ENCODE peak calls at places on chromosome 20, in six cellular contexts. Z is HFFc6, A is endothelial cell of umbilical vein, W is heart right ventricle, X is AG09319, U is upper lobe of right lung. D is an unnamed sample.

GRCh38 chr20:31719644-31720485 is 2.8 kb downstream of the BCL2L1 start:
- DNase-seq in W (no peak), A (no peak), Z (peak; percentile 27), U (no peak), X (no peak), D (no peak)

GRCh38 chr20:1983311-1983710 is 10.5 kb downstream of the PDYN start:
- DNase-seq in U (no peak), A (no peak), Z (no peak), W (no peak), X (no peak), D (no peak)

GRCh38 chr20:47784599-47785320 is 521 bp downstream of the SULF2 start:
- DNase-seq in Z (no peak), A (peak; percentile 47), X (no peak), U (no peak), W (peak; percentile 51), D (no peak)

GRCh38 chr20:37937686-37938085 is 34.8 kb downstream of the VSTM2L start:
- DNase-seq in W (no peak), X (no peak), A (no peak), Z (no peak), U (no peak), D (no peak)

GRCh38 chr20:61756446-61756845 is 309.2 kb downstream of the TAF4 start:
- DNase-seq in W (no peak), U (no peak), Z (no peak), A (no peak), X (no peak), D (no peak)

GRCh38 chr20:16387661-16388060 is 185.6 kb downstream of the KIF16B start:
- DNase-seq in A (no peak), Z (no peak), W (no peak), U (no peak), X (no peak), D (no peak)

GRCh38 chr20:17605131-17605660 is 35.3 kb downstream of the DSTN start:
- DNase-seq in X (no peak), W (no peak), Z (no peak), U (no peak), A (no peak), D (no peak)

GRCh38 chr20:32213870-32214269 is 6.2 kb downstream of the POFUT1 start:
- DNase-seq in U (no peak), Z (no peak), W (no peak), A (no peak), X (no peak), D (no peak)

GRCh38 chr20:50958733-50959542 is at the start of gene MOCS3:
- DNase-seq in W (peak; percentile 72), X (peak; percentile 83), U (peak; percentile 85), Z (peak; percentile 88), A (peak; percentile 94), D (peak; percentile 61)

GRCh38 chr20:33689973-33690372 is 3.8 kb upstream of the E2F1 start:
- DNase-seq in Z (no peak), A (peak; percentile 72), U (no peak), X (no peak), W (no peak), D (no peak)

GRCh38 chr20:46243707-46244628 is 64.3 kb downstream of the CDH22 start:
- DNase-seq in Z (no peak), A (no peak), X (no peak), W (no peak), U (no peak), D (no peak)

GRCh38 chr20:62446398-62446985 is 19.2 kb upstream of the RBBP8NL start:
- DNase-seq in A (no peak), Z (no peak), W (no peak), U (no peak), X (no peak), D (no peak)

GRCh38 chr20:49510562-49511117 is 28.2 kb upstream of the KCNB1 start:
- DNase-seq in U (peak; percentile 67), Z (peak; percentile 86), A (no peak), W (peak; percentile 59), X (peak; percentile 81), D (no peak)

GRCh38 chr20:54061106-54061881 is 9.1 kb downstream of the BCAS1 start:
- DNase-seq in U (no peak), Z (no peak), A (no peak), W (no peak), X (no peak), D (no peak)

GRCh38 chr20:54063998-54064676 is 6.3 kb downstream of the BCAS1 start:
- DNase-seq in A (no peak), Z (no peak), W (no peak), X (no peak), U (no peak), D (peak; percentile 23)

GRCh38 chr20:54064939-54065338 is 5.5 kb downstream of the BCAS1 start:
- DNase-seq in U (no peak), W (no peak), A (no peak), Z (no peak), X (no peak), D (no peak)

GRCh38 chr20:54063580-54063979 is 6.8 kb downstream of the BCAS1 start:
- DNase-seq in U (no peak), W (no peak), Z (no peak), A (no peak), X (no peak), D (no peak)

DNA sequence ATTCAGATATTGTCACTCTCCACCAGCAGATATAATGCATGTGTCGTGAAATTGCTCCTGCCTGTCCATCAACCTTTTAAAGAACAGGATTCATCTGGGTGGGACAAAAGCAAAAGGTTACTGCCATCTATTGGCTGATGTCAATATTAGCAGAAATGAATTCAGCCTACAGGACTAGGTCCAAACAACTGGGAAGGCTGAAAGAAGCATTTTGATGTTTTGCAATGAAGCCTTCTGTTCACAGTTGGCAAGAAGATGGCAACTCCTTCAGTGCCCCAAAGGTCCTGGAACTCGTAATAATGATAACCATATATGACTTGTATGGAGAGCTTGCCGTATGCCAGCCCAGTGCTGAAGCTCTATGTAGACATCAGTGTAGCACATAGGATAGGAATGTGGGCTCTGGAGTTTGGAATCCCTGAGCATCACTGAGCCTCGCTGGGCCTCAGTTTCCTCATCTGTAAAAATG is 7.5 kb downstream of the BCAS1 start:
- DNase-seq in U (no peak), Z (peak; percentile 48), A (peak; percentile 35), W (no peak), X (no peak), D (no peak)
- TF ChIP-seq CTCF in U (peak; percentile 60), Z (peak; percentile 79), A (peak; percentile 40), W (peak; percentile 14), X (peak; percentile 63), D (no peak)

GRCh38 chr20:63693079-63693974 is 3.1 kb upstream of the TNFRSF6B start:
- DNase-seq in U (no peak), X (no peak), A (no peak), Z (no peak), W (peak; percentile 14), D (no peak)

GRCh38 chr20:63690898-63691710 is 5.3 kb upstream of the TNFRSF6B start:
- DNase-seq in X (no peak), U (peak; percentile 66), A (no peak), W (no peak), Z (no peak), D (no peak)

GRCh38 chr20:63693975-63694595 is 2.4 kb upstream of the TNFRSF6B start:
- DNase-seq in W (peak; percentile 11), A (no peak), X (no peak), Z (no peak), U (no peak), D (no peak)

GRCh38 chr20:63691711-63692435 is 4.6 kb upstream of the TNFRSF6B start:
- DNase-seq in Z (no peak), W (peak; percentile 4), U (no peak), A (no peak), X (no peak), D (no peak)

GRCh38 chr20:63692436-63693078 is 3.9 kb upstream of the TNFRSF6B start:
- DNase-seq in W (peak; percentile 18), Z (peak; percentile 20), A (no peak), X (no peak), U (no peak), D (no peak)
- TF ChIP-seq CTCF in W (no peak), Z (peak; percentile 18), A (no peak), X (no peak), U (no peak), D (no peak)

GRCh38 chr20:57007171-57007540 is 259.3 kb downstream of the BMP7 start:
- DNase-seq in A (no peak), W (no peak), X (no peak), U (no peak), Z (no peak), D (no peak)

GRCh38 chr20:57005146-57005933 is 261.1 kb downstream of the BMP7 start:
- DNase-seq in W (no peak), Z (no peak), U (no peak), A (no peak), X (no peak), D (no peak)

GRCh38 chr20:57004416-57004815 is 262.0 kb downstream of the BMP7 start:
- DNase-seq in W (no peak), A (no peak), X (no peak), Z (no peak), U (no peak), D (no peak)

GRCh38 chr20:57008217-57008616 is 258.2 kb downstream of the BMP7 start:
- DNase-seq in Z (no peak), W (no peak), U (no peak), X (no peak), A (no peak), D (no peak)

DNA sequence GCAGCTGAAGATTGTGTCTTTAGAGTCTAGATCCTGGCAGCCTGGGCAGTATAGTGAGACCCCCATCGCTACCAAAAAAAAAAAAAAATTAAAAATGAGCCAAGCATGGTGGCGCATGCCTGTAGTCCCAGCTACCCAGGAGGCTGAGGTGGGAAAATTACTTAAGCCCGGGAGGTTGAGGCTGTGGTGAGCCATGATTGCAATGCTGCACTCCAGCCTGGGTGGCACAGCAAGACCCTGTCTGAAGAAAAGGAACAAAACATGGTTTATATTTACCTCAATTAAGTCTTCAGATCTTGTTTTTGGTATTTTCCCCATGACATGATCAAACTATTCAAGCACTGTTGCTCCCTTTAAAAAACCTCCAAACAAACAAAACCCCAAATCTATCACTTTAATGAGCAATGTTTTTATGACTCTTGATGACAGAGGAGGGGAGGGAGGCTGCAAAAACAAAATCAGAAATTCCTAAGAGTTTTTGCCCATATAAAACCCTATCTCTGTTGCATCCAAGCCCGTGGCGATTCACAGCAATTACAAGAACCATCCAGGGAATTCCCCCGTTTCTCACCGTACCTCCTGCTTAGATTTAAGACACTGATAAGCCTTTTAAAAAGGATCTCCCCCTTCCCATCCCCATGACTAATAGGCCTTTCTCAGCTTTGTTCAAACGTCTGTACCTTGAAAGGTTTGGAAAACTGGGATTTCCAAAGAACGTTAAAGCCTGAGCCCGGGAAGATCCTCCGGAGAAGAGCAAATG is 259.9 kb downstream of the BMP7 start:
- DNase-seq in U (no peak), X (no peak), Z (no peak), W (no peak), A (no peak), D (no peak)
- TF ChIP-seq CTCF in U (no peak), X (no peak), Z (no peak), W (no peak), A (no peak), D (no peak)

DNA sequence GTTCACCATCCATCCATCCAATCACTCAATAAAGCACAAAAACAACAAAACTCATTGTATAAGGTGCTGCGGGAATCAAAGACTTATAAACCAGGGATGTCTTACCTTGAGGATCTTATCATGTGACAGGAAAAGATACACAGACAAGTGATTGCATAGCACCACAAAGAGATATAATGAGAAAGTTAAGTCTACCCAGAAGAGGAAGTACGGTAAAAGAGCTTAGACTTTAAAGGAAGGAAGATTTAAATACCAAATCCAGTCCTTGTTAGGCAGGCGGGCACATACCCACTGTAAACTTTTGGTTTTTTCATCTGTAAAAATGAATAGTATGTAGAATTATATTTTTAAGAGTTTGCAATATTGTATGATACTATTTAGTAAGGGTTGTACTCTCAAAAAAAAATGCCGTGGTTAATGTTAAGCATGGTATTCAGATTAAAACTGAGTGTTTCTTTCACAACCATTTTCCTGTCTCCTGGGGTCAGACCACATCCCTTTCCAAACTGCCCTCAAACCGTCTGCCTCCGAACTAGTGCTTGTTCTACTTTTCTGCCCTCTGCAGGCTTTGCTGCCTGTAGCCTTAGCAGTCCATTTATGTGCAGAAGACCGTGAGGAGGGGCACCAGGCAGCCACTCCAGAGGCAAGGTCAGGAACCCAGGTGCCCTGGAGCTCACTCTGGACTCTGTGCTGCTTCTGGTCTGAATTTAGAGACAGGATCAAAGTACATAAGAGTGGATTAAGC is 179.5 kb upstream of the SYNDIG1 start:
- DNase-seq in A (no peak), W (no peak), Z (no peak), U (no peak), X (no peak), D (no peak)
- TF ChIP-seq CTCF in A (no peak), W (no peak), Z (no peak), U (no peak), X (no peak), D (no peak)

D was measured in activated B cell treated with CpG ODN at 0.5 μM for 24 hours.